ENCODE peak calls at places on chromosomes 11 and 22, in eight cellular contexts. U, B, Q, W, R, A, M and G are unnamed samples.

GRCh38 chr11:71998649-71999310 is at the start of gene IL18BP:
- DNase-seq in U (no peak), B (no peak), Q (no peak), W (no peak), R (no peak), A (peak; percentile 76), M (no peak), G (no peak)

GRCh38 chr22:22857607-22858558 is 29.7 kb upstream of the IGLL5 start:
- DNase-seq in U (no peak), B (no peak), Q (no peak), W (no peak), R (no peak), A (no peak), M (no peak), G (no peak)

GRCh38 chr11:12995211-12995610 is 13.9 kb upstream of the RASSF10 start:
- DNase-seq in U (no peak), B (peak; percentile 45), Q (no peak), W (peak; percentile 87), R (no peak), A (no peak), M (peak; percentile 28), G (no peak)

GRCh38 chr11:123694551-123694950 is 40.1 kb upstream of the SCN3B start:
- DNase-seq in U (no peak), B (peak; percentile 28), Q (no peak), W (peak; percentile 57), R (no peak), A (no peak), M (peak; percentile 2), G (no peak)

GRCh38 chr11:65041206-65042035 is at the start of gene SAC3D1:
- DNase-seq in U (peak; percentile 75), B (peak; percentile 31), Q (peak; percentile 14), W (no peak), R (no peak), A (no peak), M (no peak), G (no peak)

GRCh38 chr22:27003301-27003700 is 345.9 kb downstream of the MIAT start:
- DNase-seq in U (no peak), B (no peak), Q (no peak), W (no peak), R (no peak), A (no peak), M (no peak), G (no peak)

GRCh38 chr11:84993386-84993785 is 633.8 kb downstream of the DLG2 start:
- DNase-seq in U (no peak), B (peak; percentile 31), Q (no peak), W (peak; percentile 29), R (no peak), A (no peak), M (no peak), G (no peak)

GRCh38 chr11:24575392-24575791 is 78.5 kb downstream of the LUZP2 start:
- DNase-seq in U (no peak), B (peak; percentile 14), Q (peak; percentile 36), W (no peak), R (no peak), A (no peak), M (no peak), G (no peak)

GRCh38 chr11:67062526-67063373 is 6.1 kb downstream of the RHOD start:
- DNase-seq in U (no peak), B (no peak), Q (no peak), W (no peak), R (no peak), A (peak; percentile 89), M (no peak), G (no peak)

GRCh38 chr11:95490625-95491024 is 259.6 kb upstream of the SESN3 start:
- DNase-seq in U (no peak), B (no peak), Q (no peak), W (no peak), R (no peak), A (no peak), M (no peak), G (no peak)
- TF ChIP-seq CTCF in U (no peak), B (no peak), Q (no peak), W (no peak), R (no peak), A (no peak), M (no peak), G (no peak)

GRCh38 chr11:8765294-8765693 is 82.7 kb downstream of the RPL27A start:
- DNase-seq in U (no peak), B (peak; percentile 57), Q (peak; percentile 57), W (peak; percentile 80), R (no peak), A (no peak), M (no peak), G (no peak)

GRCh38 chr11:8766993-8767374 is 84.4 kb downstream of the RPL27A start:
- DNase-seq in U (no peak), B (no peak), Q (no peak), W (peak; percentile 20), R (no peak), A (no peak), M (no peak), G (no peak)

GRCh38 chr11:8767466-8768142 is 85.0 kb downstream of the RPL27A start:
- DNase-seq in U (no peak), B (peak; percentile 37), Q (no peak), W (peak; percentile 87), R (no peak), A (no peak), M (no peak), G (no peak)

GRCh38 chr11:8768625-8769333 is 86.2 kb downstream of the RPL27A start:
- DNase-seq in U (peak; percentile 63), B (peak; percentile 80), Q (peak; percentile 61), W (peak; percentile 91), R (no peak), A (no peak), M (peak; percentile 89), G (no peak)

DNA sequence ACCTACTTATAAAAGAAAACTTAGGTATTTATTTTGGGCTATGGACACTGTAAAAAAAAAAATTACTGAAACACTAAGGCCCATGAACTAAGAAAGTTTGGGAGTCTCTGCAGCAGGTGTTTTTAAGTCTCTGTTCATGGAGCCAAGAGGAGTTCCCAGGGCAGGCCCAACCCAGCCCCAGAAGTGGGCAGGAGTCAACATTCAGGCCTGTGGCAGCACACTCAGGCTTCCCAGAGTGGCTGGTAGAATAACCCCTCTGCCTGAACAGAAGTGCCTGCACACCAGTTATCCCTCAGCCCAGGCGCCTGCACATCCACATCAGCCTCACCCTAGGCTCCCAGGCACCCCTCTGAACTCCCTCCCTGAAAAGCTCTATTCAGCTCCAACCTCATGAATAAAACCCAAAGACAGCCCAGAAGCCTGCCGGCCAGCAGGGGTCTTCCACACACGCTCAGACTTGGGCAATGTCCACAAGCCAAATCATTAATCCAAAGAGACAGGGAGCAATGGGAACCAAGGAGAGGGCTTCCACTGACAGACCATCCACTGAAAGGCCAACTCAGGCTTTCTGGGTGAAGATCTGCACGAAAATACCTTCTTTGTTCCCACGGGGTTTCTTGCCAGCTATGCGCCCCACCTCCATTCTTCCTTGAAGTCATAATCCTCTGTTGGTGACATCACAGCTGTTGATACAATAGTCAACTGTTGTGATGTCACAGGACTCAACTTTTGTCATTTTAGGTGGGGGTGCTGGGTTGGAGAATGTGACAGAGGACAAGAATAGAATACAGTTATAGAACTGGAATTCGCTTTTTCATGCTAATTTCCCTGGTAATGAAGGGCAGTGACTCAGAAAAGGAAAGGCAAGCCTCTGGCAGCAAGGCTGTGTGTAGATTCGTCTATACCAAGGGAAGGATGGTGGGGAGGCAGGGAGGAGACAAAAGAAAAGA is 83.7 kb downstream of the RPL27A start:
- DNase-seq in U (no peak), B (peak; percentile 43), Q (peak; percentile 42), W (peak; percentile 65), R (no peak), A (no peak), M (no peak), G (no peak)
- TF ChIP-seq CTCF in U (no peak), B (no peak), Q (peak; percentile 45), W (no peak), R (no peak), A (no peak), M (no peak), G (no peak)

GRCh38 chr22:35711336-35711735 is 6.3 kb upstream of the APOL5 start:
- DNase-seq in U (no peak), B (no peak), Q (no peak), W (no peak), R (no peak), A (no peak), M (no peak), G (no peak)

GRCh38 chr22:35708453-35708852 is 9.2 kb upstream of the APOL5 start:
- DNase-seq in U (no peak), B (peak; percentile 11), Q (peak; percentile 33), W (no peak), R (no peak), A (no peak), M (no peak), G (no peak)

GRCh38 chr22:35708917-35709316 is 8.8 kb upstream of the APOL5 start:
- DNase-seq in U (no peak), B (no peak), Q (peak; percentile 53), W (no peak), R (no peak), A (no peak), M (no peak), G (no peak)

GRCh38 chr22:35717572-35717971 is at the start of gene APOL5:
- DNase-seq in U (no peak), B (no peak), Q (no peak), W (no peak), R (no peak), A (no peak), M (no peak), G (no peak)

DNA sequence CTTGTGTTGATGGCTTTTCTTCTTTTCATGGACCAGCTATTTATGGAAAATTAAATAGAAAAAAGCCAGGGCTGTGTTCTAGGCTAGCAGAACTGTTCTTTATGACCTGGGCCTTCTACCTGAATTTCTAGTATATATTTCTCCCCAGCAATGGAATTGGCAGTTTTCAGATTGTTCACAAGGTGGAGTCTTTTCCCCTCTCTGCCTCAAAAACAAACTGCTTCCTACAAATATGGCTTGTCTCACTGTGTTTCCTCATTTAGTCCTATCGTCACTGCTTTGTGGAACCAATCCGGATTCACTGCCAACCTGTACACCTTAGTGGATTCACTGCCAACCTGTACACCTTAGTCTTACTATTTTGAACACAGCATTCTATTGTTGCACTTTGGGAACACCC is 5.0 kb upstream of the APOL5 start:
- DNase-seq in U (no peak), B (no peak), Q (no peak), W (no peak), R (no peak), A (no peak), M (no peak), G (no peak)
- TF ChIP-seq CTCF in U (no peak), B (no peak), Q (peak; percentile 11), W (no peak), R (no peak), A (no peak), M (no peak), G (no peak)

GRCh38 chr11:7449841-7450214 is 35.5 kb upstream of the OLFML1 start:
- DNase-seq in U (peak; percentile 44), B (no peak), Q (no peak), W (no peak), R (no peak), A (no peak), M (no peak), G (no peak)

GRCh38 chr11:7449196-7449840 is 36.0 kb upstream of the OLFML1 start:
- DNase-seq in U (peak; percentile 52), B (no peak), Q (no peak), W (no peak), R (no peak), A (no peak), M (no peak), G (no peak)

GRCh38 chr11:7451520-7451919 is 33.8 kb upstream of the OLFML1 start:
- DNase-seq in U (no peak), B (no peak), Q (no peak), W (no peak), R (no peak), A (no peak), M (no peak), G (no peak)

GRCh38 chr11:7450836-7451235 is 34.5 kb upstream of the OLFML1 start:
- DNase-seq in U (no peak), B (no peak), Q (no peak), W (no peak), R (no peak), A (no peak), M (no peak), G (no peak)

GRCh38 chr11:7448126-7448525 is 37.2 kb upstream of the OLFML1 start:
- DNase-seq in U (no peak), B (no peak), Q (no peak), W (no peak), R (no peak), A (no peak), M (no peak), G (no peak)
- TF ChIP-seq CTCF in U (no peak), B (no peak), Q (no peak), W (no peak), R (no peak), A (no peak), M (no peak), G (no peak)